ENCODE peak calls at places on chromosomes 7 and 10, in four cellular contexts. One of them, this sample, is unnamed.

GRCh38 chr10:72081772-72082590 is 6.4 kb downstream of the SPOCK2 start:
- DNase-seq in CD8-positive, alpha-beta T cell: no peak
- DNase-seq in amniotic stem cell: no peak
- DNase-seq in AG10803: no peak
- DNase-seq in this sample: no peak

GRCh38 chr10:81414038-81414437 is 461.0 kb upstream of the NRG3 start:
- DNase-seq in AG10803: no peak
- DNase-seq in amniotic stem cell: no peak
- DNase-seq in CD8-positive, alpha-beta T cell: no peak
- DNase-seq in this sample: peak; percentile 6

GRCh38 chr7:29924006-29924405 is 65.6 kb downstream of the SCRN1 start:
- DNase-seq in amniotic stem cell: no peak
- DNase-seq in CD8-positive, alpha-beta T cell: no peak
- DNase-seq in AG10803: no peak
- DNase-seq in this sample: no peak

GRCh38 chr7:124322561-124322960 is 289.7 kb upstream of the TMEM229A start:
- DNase-seq in AG10803: no peak
- DNase-seq in CD8-positive, alpha-beta T cell: no peak
- DNase-seq in amniotic stem cell: no peak
- DNase-seq in this sample: no peak

GRCh38 chr7:19113855-19114590 is 3.4 kb downstream of the TWIST1 start:
- DNase-seq in AG10803: no peak
- DNase-seq in CD8-positive, alpha-beta T cell: no peak
- DNase-seq in amniotic stem cell: no peak
- DNase-seq in this sample: no peak

GRCh38 chr7:150520145-150520544 is 5.5 kb downstream of the GIMAP7 start:
- DNase-seq in amniotic stem cell: no peak
- DNase-seq in AG10803: no peak
- DNase-seq in CD8-positive, alpha-beta T cell: no peak
- DNase-seq in this sample: no peak

GRCh38 chr7:107029061-107029763 is 15.3 kb upstream of the PRKAR2B start:
- DNase-seq in CD8-positive, alpha-beta T cell: no peak
- DNase-seq in AG10803: no peak
- DNase-seq in amniotic stem cell: no peak
- DNase-seq in this sample: no peak

GRCh38 chr7:135745702-135746312 is 2.8 kb downstream of the FAM180A start:
- DNase-seq in AG10803: peak; percentile 98
- DNase-seq in amniotic stem cell: peak; percentile 98
- DNase-seq in CD8-positive, alpha-beta T cell: no peak
- DNase-seq in this sample: peak; percentile 81

GRCh38 chr7:157299613-157300405 is 37.0 kb upstream of the DNAJB6 start:
- DNase-seq in AG10803: peak; percentile 42
- DNase-seq in amniotic stem cell: no peak
- DNase-seq in CD8-positive, alpha-beta T cell: no peak
- DNase-seq in this sample: no peak

GRCh38 chr10:7969623-7970022 is 84.9 kb upstream of the GATA3 start:
- DNase-seq in AG10803: no peak
- DNase-seq in amniotic stem cell: no peak
- DNase-seq in CD8-positive, alpha-beta T cell: no peak
- DNase-seq in this sample: no peak

GRCh38 chr10:131167036-131167860 is 144.3 kb downstream of the TCERG1L start:
- DNase-seq in CD8-positive, alpha-beta T cell: no peak
- DNase-seq in amniotic stem cell: no peak
- DNase-seq in AG10803: no peak
- DNase-seq in this sample: no peak

GRCh38 chr10:116190883-116191282 is 82.1 kb downstream of the GFRA1 start:
- DNase-seq in AG10803: no peak
- DNase-seq in amniotic stem cell: no peak
- DNase-seq in CD8-positive, alpha-beta T cell: no peak
- DNase-seq in this sample: no peak

GRCh38 chr7:10429031-10429430 is 544.6 kb upstream of the PHF14 start:
- DNase-seq in AG10803: no peak
- DNase-seq in CD8-positive, alpha-beta T cell: no peak
- DNase-seq in amniotic stem cell: no peak
- DNase-seq in this sample: no peak

GRCh38 chr10:43846187-43846680 is 197.6 kb upstream of the ZNF32 start:
- DNase-seq in CD8-positive, alpha-beta T cell: peak; percentile 26
- DNase-seq in AG10803: peak; percentile 92
- DNase-seq in amniotic stem cell: no peak
- DNase-seq in this sample: no peak

GRCh38 chr7:405489-406211 is 114.0 kb downstream of the PDGFA start:
- DNase-seq in amniotic stem cell: no peak
- DNase-seq in AG10803: no peak
- DNase-seq in CD8-positive, alpha-beta T cell: no peak
- DNase-seq in this sample: no peak

GRCh38 chr7:117164578-117164977 is 158.3 kb downstream of the WNT2 start:
- DNase-seq in CD8-positive, alpha-beta T cell: no peak
- DNase-seq in amniotic stem cell: no peak
- DNase-seq in AG10803: peak; percentile 69
- DNase-seq in this sample: no peak

GRCh38 chr7:98737176-98737575 is 120.1 kb downstream of the NPTX2 start:
- DNase-seq in AG10803: no peak
- DNase-seq in amniotic stem cell: no peak
- DNase-seq in CD8-positive, alpha-beta T cell: no peak
- DNase-seq in this sample: no peak

GRCh38 chr7:158252837-158253669 is 334.6 kb downstream of the PTPRN2 start:
- DNase-seq in AG10803: no peak
- DNase-seq in amniotic stem cell: no peak
- DNase-seq in CD8-positive, alpha-beta T cell: no peak
- DNase-seq in this sample: no peak

GRCh38 chr10:119633538-119634218 is 17.5 kb upstream of the BAG3 start:
- DNase-seq in CD8-positive, alpha-beta T cell: no peak
- DNase-seq in amniotic stem cell: no peak
- DNase-seq in AG10803: no peak
- DNase-seq in this sample: no peak

GRCh38 chr7:158378978-158379377 is 208.6 kb downstream of the PTPRN2 start:
- DNase-seq in amniotic stem cell: no peak
- DNase-seq in CD8-positive, alpha-beta T cell: no peak
- DNase-seq in AG10803: no peak
- DNase-seq in this sample: no peak

GRCh38 chr10:133442191-133442966 is 11.4 kb upstream of the SCART1 start:
- DNase-seq in AG10803: no peak
- DNase-seq in CD8-positive, alpha-beta T cell: peak; percentile 10
- DNase-seq in amniotic stem cell: no peak
- DNase-seq in this sample: no peak

GRCh38 chr7:117113871-117114270 is 160.6 kb downstream of the ST7 start:
- DNase-seq in amniotic stem cell: no peak
- DNase-seq in AG10803: no peak
- DNase-seq in CD8-positive, alpha-beta T cell: no peak
- DNase-seq in this sample: no peak

GRCh38 chr10:97020452-97021400 is 165.0 kb downstream of the SLIT1 start:
- DNase-seq in CD8-positive, alpha-beta T cell: no peak
- DNase-seq in AG10803: peak; percentile 11
- DNase-seq in amniotic stem cell: no peak
- DNase-seq in this sample: peak; percentile 45

GRCh38 chr10:77478248-77478963 is 159.2 kb downstream of the KCNMA1 start:
- DNase-seq in CD8-positive, alpha-beta T cell: no peak
- DNase-seq in amniotic stem cell: peak; percentile 68
- DNase-seq in AG10803: peak; percentile 94
- DNase-seq in this sample: no peak

GRCh38 chr10:46014683-46015405 is 15.6 kb downstream of the NCOA4 start:
- DNase-seq in amniotic stem cell: no peak
- DNase-seq in CD8-positive, alpha-beta T cell: no peak
- DNase-seq in AG10803: peak; percentile 10
- DNase-seq in this sample: no peak

GRCh38 chr10:4740471-4740870 is 85.5 kb upstream of the AKR1E2 start:
- DNase-seq in amniotic stem cell: no peak
- DNase-seq in CD8-positive, alpha-beta T cell: no peak
- DNase-seq in AG10803: no peak
- DNase-seq in this sample: peak; percentile 21